ENCODE peak calls at places on chromosomes 1 and 21, in ten cellular contexts. One of them, this sample, is unnamed.

GRCh38 chr1:246078126-246078887 is 428.8 kb downstream of the SMYD3 start:
- DNase-seq in K562: no peak
- DNase-seq in transverse colon: no peak
- DNase-seq in HCT116: no peak
- DNase-seq in stomach: no peak
- DNase-seq in upper lobe of left lung: no peak
- DNase-seq in breast epithelium: no peak
- DNase-seq in SK-N-SH: no peak
- DNase-seq in H1: no peak
- DNase-seq in GM12878: no peak
- DNase-seq in this sample: no peak

GRCh38 chr21:15730484-15731242 is 881 bp downstream of the USP25 start:
- DNase-seq in K562: peak
- DNase-seq in transverse colon: no peak
- DNase-seq in HCT116: no peak
- DNase-seq in stomach: no peak
- DNase-seq in upper lobe of left lung: no peak
- DNase-seq in breast epithelium: no peak
- DNase-seq in SK-N-SH: no peak
- DNase-seq in H1: no peak
- DNase-seq in GM12878: no peak
- DNase-seq in this sample: no peak

GRCh38 chr1:162405800-162406199 is 6.1 kb downstream of the SH2D1B start:
- DNase-seq in K562: no peak
- DNase-seq in transverse colon: no peak
- DNase-seq in HCT116: no peak
- DNase-seq in stomach: no peak
- DNase-seq in upper lobe of left lung: no peak
- DNase-seq in breast epithelium: no peak
- DNase-seq in SK-N-SH: no peak
- DNase-seq in H1: no peak
- DNase-seq in GM12878: no peak
- DNase-seq in this sample: no peak

GRCh38 chr1:11134352-11135266 is 34.9 kb upstream of the EXOSC10 start:
- DNase-seq in K562: no peak
- DNase-seq in transverse colon: no peak
- DNase-seq in HCT116: no peak
- DNase-seq in stomach: no peak
- DNase-seq in upper lobe of left lung: no peak
- DNase-seq in breast epithelium: no peak
- DNase-seq in SK-N-SH: peak
- DNase-seq in H1: no peak
- DNase-seq in GM12878: no peak
- DNase-seq in this sample: no peak

GRCh38 chr1:55679971-55680370 is 464.8 kb upstream of the USP24 start:
- DNase-seq in K562: no peak
- DNase-seq in transverse colon: no peak
- DNase-seq in HCT116: no peak
- DNase-seq in stomach: no peak
- DNase-seq in upper lobe of left lung: no peak
- DNase-seq in breast epithelium: no peak
- DNase-seq in SK-N-SH: no peak
- DNase-seq in H1: no peak
- DNase-seq in GM12878: no peak
- DNase-seq in this sample: no peak

GRCh38 chr1:215003686-215004085 is 78.9 kb upstream of the KCNK2 start:
- DNase-seq in K562: no peak
- DNase-seq in transverse colon: no peak
- DNase-seq in HCT116: no peak
- DNase-seq in stomach: no peak
- DNase-seq in upper lobe of left lung: no peak
- DNase-seq in breast epithelium: no peak
- DNase-seq in SK-N-SH: no peak
- DNase-seq in H1: no peak
- DNase-seq in GM12878: no peak
- DNase-seq in this sample: no peak

GRCh38 chr1:157135646-157136045 is 2.5 kb downstream of the ETV3 start:
- DNase-seq in K562: no peak
- DNase-seq in transverse colon: no peak
- DNase-seq in HCT116: no peak
- DNase-seq in stomach: no peak
- DNase-seq in upper lobe of left lung: no peak
- DNase-seq in breast epithelium: no peak
- DNase-seq in SK-N-SH: no peak
- DNase-seq in H1: no peak
- DNase-seq in GM12878: no peak
- DNase-seq in this sample: no peak

GRCh38 chr1:2840036-2840809 is 38.7 kb upstream of the TTC34 start:
- DNase-seq in K562: peak
- DNase-seq in transverse colon: no peak
- DNase-seq in HCT116: no peak
- DNase-seq in stomach: no peak
- DNase-seq in upper lobe of left lung: peak
- DNase-seq in breast epithelium: no peak
- DNase-seq in SK-N-SH: no peak
- DNase-seq in H1: no peak
- DNase-seq in GM12878: no peak
- DNase-seq in this sample: no peak

DNA sequence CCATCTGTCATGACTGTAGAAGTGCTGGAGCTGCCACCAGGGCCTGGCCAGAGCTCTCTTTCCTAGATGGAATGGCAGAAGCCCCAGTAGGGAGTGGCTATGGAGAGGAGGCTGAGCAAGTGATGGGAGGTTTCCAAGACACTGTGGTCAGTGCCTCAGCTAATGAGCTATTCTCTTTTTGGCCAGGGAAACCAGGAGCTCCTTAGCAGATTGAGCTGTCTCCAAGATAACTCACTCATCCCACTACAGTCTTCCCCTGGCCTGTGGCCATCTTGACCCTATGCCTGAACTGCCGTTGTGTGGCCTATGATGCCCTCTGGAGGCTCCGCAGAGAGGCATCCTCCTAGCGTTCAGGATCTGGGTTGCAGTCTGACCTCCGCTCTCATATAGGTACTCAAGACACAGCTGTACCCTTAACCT is 60.5 kb downstream of the ERI3 start:
- DNase-seq in K562: peak
- DNase-seq in transverse colon: peak
- DNase-seq in HCT116: peak
- DNase-seq in stomach: peak
- DNase-seq in upper lobe of left lung: no peak
- DNase-seq in breast epithelium: no peak
- DNase-seq in SK-N-SH: peak
- DNase-seq in H1: peak
- DNase-seq in GM12878: no peak
- DNase-seq in this sample: no peak
- TF ChIP-seq CTCF in K562: peak
- TF ChIP-seq CTCF in transverse colon: peak
- TF ChIP-seq CTCF in HCT116: peak
- TF ChIP-seq CTCF in stomach: no peak
- TF ChIP-seq CTCF in upper lobe of left lung: peak
- TF ChIP-seq CTCF in breast epithelium: peak
- TF ChIP-seq CTCF in SK-N-SH: peak
- TF ChIP-seq CTCF in H1: peak
- TF ChIP-seq CTCF in GM12878: no peak
- TF ChIP-seq CTCF in this sample: no peak

GRCh38 chr21:29721242-29721641 is 218.6 kb downstream of the GRIK1 start:
- DNase-seq in K562: no peak
- DNase-seq in transverse colon: no peak
- DNase-seq in HCT116: no peak
- DNase-seq in stomach: no peak
- DNase-seq in upper lobe of left lung: no peak
- DNase-seq in breast epithelium: no peak
- DNase-seq in SK-N-SH: no peak
- DNase-seq in H1: no peak
- DNase-seq in GM12878: no peak
- DNase-seq in this sample: no peak
- H3K27ac ChIP-seq in K562: no peak
- H3K27ac ChIP-seq in transverse colon: no peak
- H3K27ac ChIP-seq in HCT116: no peak
- H3K27ac ChIP-seq in stomach: no peak
- H3K27ac ChIP-seq in upper lobe of left lung: no peak
- H3K27ac ChIP-seq in breast epithelium: no peak
- H3K27ac ChIP-seq in SK-N-SH: no peak
- H3K27ac ChIP-seq in H1: no peak
- H3K27ac ChIP-seq in GM12878: no peak
- H3K27ac ChIP-seq in this sample: no peak

DNA sequence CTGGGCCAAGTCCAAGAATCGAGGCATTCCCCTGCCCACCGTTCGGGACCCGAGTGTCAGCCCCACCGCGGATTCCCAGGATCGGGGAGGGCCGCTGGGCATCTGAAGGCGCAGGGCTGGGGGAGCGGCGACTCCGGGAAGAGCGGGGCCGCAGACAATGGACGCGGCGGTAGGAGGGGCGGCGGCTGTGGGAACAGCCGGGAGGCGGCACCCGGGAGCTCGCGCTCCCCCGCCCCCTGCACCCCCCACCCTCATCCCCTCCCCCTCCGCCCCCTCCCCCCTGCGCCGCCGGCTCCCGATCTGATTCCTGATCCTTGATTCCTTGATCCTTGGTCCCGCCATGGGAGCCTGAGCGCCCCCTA is at the start of gene VANGL2:
- DNase-seq in K562: peak
- DNase-seq in transverse colon: peak
- DNase-seq in HCT116: no peak
- DNase-seq in stomach: peak
- DNase-seq in upper lobe of left lung: peak
- DNase-seq in breast epithelium: peak
- DNase-seq in SK-N-SH: peak
- DNase-seq in H1: peak
- DNase-seq in GM12878: no peak
- DNase-seq in this sample: no peak
- TF ChIP-seq POLR2AphosphoS5 in K562: no peak
- TF ChIP-seq POLR2AphosphoS5 in transverse colon: no peak
- TF ChIP-seq POLR2AphosphoS5 in HCT116: no peak
- TF ChIP-seq POLR2AphosphoS5 in stomach: no peak
- TF ChIP-seq POLR2AphosphoS5 in upper lobe of left lung: peak
- TF ChIP-seq POLR2AphosphoS5 in breast epithelium: peak
- TF ChIP-seq POLR2AphosphoS5 in SK-N-SH: peak
- TF ChIP-seq POLR2AphosphoS5 in H1: no peak
- TF ChIP-seq POLR2AphosphoS5 in GM12878: no peak
- TF ChIP-seq POLR2AphosphoS5 in this sample: peak

DNA sequence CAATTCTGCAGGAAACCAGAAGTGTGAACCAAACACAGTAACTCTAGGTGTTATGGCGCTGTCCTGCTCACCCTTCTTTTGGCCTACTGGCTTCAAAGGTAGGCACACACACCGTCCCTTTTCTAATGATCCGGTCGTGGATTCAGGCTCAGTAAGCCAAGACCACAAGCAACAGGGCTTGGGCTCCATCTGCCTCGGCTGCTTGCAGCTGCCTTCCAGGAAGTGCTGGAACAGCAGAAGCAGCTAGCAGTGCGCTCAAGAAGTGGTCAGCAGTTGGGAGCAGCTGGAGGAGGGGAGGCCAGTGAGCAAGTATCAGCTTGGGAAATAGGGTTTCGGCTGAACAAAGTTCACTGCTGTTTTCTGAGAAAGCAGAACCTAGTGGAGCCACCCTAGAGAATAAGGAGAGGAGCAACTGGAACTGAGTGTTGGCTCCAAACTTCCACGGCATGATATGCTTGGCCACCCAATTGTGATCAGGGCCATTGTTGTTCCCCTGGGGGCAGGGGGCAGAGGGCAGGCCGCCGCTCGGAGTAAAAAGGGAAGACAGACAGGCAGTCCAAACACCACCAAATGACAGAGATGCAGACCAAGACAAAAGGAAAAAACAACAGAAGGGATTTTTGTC is 173.4 kb downstream of the TOMM20 start:
- DNase-seq in K562: no peak
- DNase-seq in transverse colon: peak
- DNase-seq in HCT116: no peak
- DNase-seq in stomach: peak
- DNase-seq in upper lobe of left lung: no peak
- DNase-seq in breast epithelium: no peak
- DNase-seq in SK-N-SH: no peak
- DNase-seq in H1: no peak
- DNase-seq in GM12878: no peak
- DNase-seq in this sample: no peak
- TF ChIP-seq CTCF in K562: no peak
- TF ChIP-seq CTCF in transverse colon: no peak
- TF ChIP-seq CTCF in HCT116: no peak
- TF ChIP-seq CTCF in stomach: no peak
- TF ChIP-seq CTCF in upper lobe of left lung: no peak
- TF ChIP-seq CTCF in breast epithelium: no peak
- TF ChIP-seq CTCF in SK-N-SH: no peak
- TF ChIP-seq CTCF in H1: no peak
- TF ChIP-seq CTCF in GM12878: no peak
- TF ChIP-seq CTCF in this sample: no peak

This sample was measured in esophagus muscularis mucosa.